ENCODE peak calls at places on chromosome 18, in four cellular contexts. One of them, this sample, is unnamed.

GRCh38 chr18:1383465-1383864 is 478.8 kb downstream of the ADCYAP1 start:
- DNase-seq in GM12865: no peak
- DNase-seq in breast epithelium: no peak
- DNase-seq in CD8-positive, alpha-beta T cell: no peak
- DNase-seq in this sample: no peak

GRCh38 chr18:27014841-27015240 is 149.3 kb upstream of the AQP4 start:
- DNase-seq in GM12865: no peak
- DNase-seq in breast epithelium: no peak
- DNase-seq in CD8-positive, alpha-beta T cell: no peak
- DNase-seq in this sample: no peak

GRCh38 chr18:63131106-63131943 is 188.2 kb downstream of the BCL2 start:
- DNase-seq in GM12865: peak
- DNase-seq in breast epithelium: no peak
- DNase-seq in CD8-positive, alpha-beta T cell: peak
- DNase-seq in this sample: peak

GRCh38 chr18:39966275-39966674 is 1988.8 kb upstream of the PIK3C3 start:
- DNase-seq in GM12865: no peak
- DNase-seq in breast epithelium: no peak
- DNase-seq in CD8-positive, alpha-beta T cell: no peak
- DNase-seq in this sample: no peak

GRCh38 chr18:39485696-39486095 is 1920.1 kb upstream of the CELF4 start:
- DNase-seq in GM12865: no peak
- DNase-seq in breast epithelium: no peak
- DNase-seq in CD8-positive, alpha-beta T cell: no peak
- DNase-seq in this sample: no peak

GRCh38 chr18:55790296-55790695 is 202.3 kb upstream of the TCF4 start:
- DNase-seq in GM12865: no peak
- DNase-seq in breast epithelium: no peak
- DNase-seq in CD8-positive, alpha-beta T cell: no peak
- DNase-seq in this sample: peak

GRCh38 chr18:9135912-9136314 is 668 bp upstream of the ANKRD12 start:
- DNase-seq in GM12865: peak
- DNase-seq in breast epithelium: peak
- DNase-seq in CD8-positive, alpha-beta T cell: no peak
- DNase-seq in this sample: peak

GRCh38 chr18:33184918-33185317 is 255.6 kb downstream of the CCDC178 start:
- DNase-seq in GM12865: no peak
- DNase-seq in breast epithelium: no peak
- DNase-seq in CD8-positive, alpha-beta T cell: no peak
- DNase-seq in this sample: no peak

GRCh38 chr18:11154983-11155759 is 5.8 kb upstream of the PIEZO2 start:
- DNase-seq in GM12865: peak
- DNase-seq in breast epithelium: no peak
- DNase-seq in CD8-positive, alpha-beta T cell: no peak
- DNase-seq in this sample: no peak

GRCh38 chr18:45167631-45168225 is 447.5 kb upstream of the SLC14A2 start:
- DNase-seq in GM12865: no peak
- DNase-seq in breast epithelium: no peak
- DNase-seq in CD8-positive, alpha-beta T cell: no peak
- DNase-seq in this sample: peak

GRCh38 chr18:69490813-69491212 is 90.1 kb downstream of the DOK6 start:
- DNase-seq in GM12865: no peak
- DNase-seq in breast epithelium: no peak
- DNase-seq in CD8-positive, alpha-beta T cell: no peak
- DNase-seq in this sample: no peak

GRCh38 chr18:43692291-43692690 is 415.0 kb upstream of the SYT4 start:
- DNase-seq in GM12865: no peak
- DNase-seq in breast epithelium: no peak
- DNase-seq in CD8-positive, alpha-beta T cell: no peak
- DNase-seq in this sample: no peak

GRCh38 chr18:22871809-22872525 is 61.2 kb upstream of the RBBP8 start:
- DNase-seq in GM12865: no peak
- DNase-seq in breast epithelium: no peak
- DNase-seq in CD8-positive, alpha-beta T cell: no peak
- DNase-seq in this sample: no peak

DNA sequence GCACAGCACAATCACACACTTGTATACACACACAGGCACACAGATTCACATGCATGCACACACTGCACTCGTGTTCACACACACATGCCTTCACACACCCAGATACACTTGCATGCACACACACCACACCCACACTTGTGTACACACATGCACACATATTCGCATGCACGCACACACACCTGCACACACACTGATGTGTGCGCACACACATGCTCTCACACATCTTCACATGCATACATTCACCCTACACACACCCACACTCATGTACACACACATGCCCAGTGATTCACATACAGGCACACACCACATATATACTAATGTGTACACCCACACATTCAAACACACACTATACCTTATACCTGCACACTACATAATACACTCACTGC is 181.7 kb downstream of the LOXHD1 start:
- DNase-seq in GM12865: no peak
- DNase-seq in breast epithelium: no peak
- DNase-seq in CD8-positive, alpha-beta T cell: no peak
- DNase-seq in this sample: no peak
- H3K4me3 ChIP-seq in GM12865: no peak
- H3K4me3 ChIP-seq in breast epithelium: no peak
- H3K4me3 ChIP-seq in CD8-positive, alpha-beta T cell: no peak
- H3K4me3 ChIP-seq in this sample: no peak

GRCh38 chr18:76927216-76927725 is 104.9 kb downstream of the ZNF236 start:
- DNase-seq in GM12865: no peak
- DNase-seq in breast epithelium: no peak
- DNase-seq in CD8-positive, alpha-beta T cell: no peak
- DNase-seq in this sample: no peak

GRCh38 chr18:76923485-76924085 is 101.2 kb downstream of the ZNF236 start:
- DNase-seq in GM12865: peak
- DNase-seq in breast epithelium: no peak
- DNase-seq in CD8-positive, alpha-beta T cell: no peak
- DNase-seq in this sample: peak

GRCh38 chr18:76920974-76921373 is 98.6 kb downstream of the ZNF236 start:
- DNase-seq in GM12865: no peak
- DNase-seq in breast epithelium: no peak
- DNase-seq in CD8-positive, alpha-beta T cell: no peak
- DNase-seq in this sample: no peak

GRCh38 chr18:76922107-76922506 is 99.8 kb downstream of the ZNF236 start:
- DNase-seq in GM12865: peak
- DNase-seq in breast epithelium: no peak
- DNase-seq in CD8-positive, alpha-beta T cell: peak
- DNase-seq in this sample: peak
- TF ChIP-seq CTCF in GM12865: peak
- TF ChIP-seq CTCF in breast epithelium: no peak
- TF ChIP-seq CTCF in CD8-positive, alpha-beta T cell: peak
- TF ChIP-seq CTCF in this sample: peak

DNA sequence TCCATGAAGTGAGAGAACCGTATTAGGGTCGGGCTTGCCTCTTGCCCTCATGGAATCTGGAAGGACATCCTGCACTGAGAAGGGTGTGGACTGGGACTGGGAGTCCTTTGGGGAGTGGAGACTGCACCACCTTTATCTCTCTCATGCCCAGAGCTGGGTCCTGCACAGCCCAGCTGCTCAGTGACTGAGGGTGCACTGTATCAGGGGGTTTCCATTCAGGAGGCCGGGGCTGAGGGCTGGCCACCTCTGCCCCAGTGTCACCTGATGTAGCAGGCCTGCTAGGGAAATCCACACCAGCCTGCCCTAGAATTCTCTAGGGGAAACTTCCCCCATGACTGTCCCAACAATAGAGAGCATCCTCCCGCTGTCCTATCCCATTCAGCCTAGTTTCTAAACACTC is 116.6 kb downstream of the CTIF start:
- DNase-seq in GM12865: no peak
- DNase-seq in breast epithelium: no peak
- DNase-seq in CD8-positive, alpha-beta T cell: no peak
- DNase-seq in this sample: no peak
- H3K4me3 ChIP-seq in GM12865: no peak
- H3K4me3 ChIP-seq in breast epithelium: no peak
- H3K4me3 ChIP-seq in CD8-positive, alpha-beta T cell: no peak
- H3K4me3 ChIP-seq in this sample: no peak

GRCh38 chr18:54169710-54170403 is 54.6 kb downstream of the MBD2 start:
- DNase-seq in GM12865: no peak
- DNase-seq in breast epithelium: no peak
- DNase-seq in CD8-positive, alpha-beta T cell: no peak
- DNase-seq in this sample: no peak

GRCh38 chr18:54173980-54174611 is 50.4 kb downstream of the MBD2 start:
- DNase-seq in GM12865: peak
- DNase-seq in breast epithelium: no peak
- DNase-seq in CD8-positive, alpha-beta T cell: no peak
- DNase-seq in this sample: no peak

GRCh38 chr18:54173250-54173649 is 51.2 kb downstream of the MBD2 start:
- DNase-seq in GM12865: no peak
- DNase-seq in breast epithelium: no peak
- DNase-seq in CD8-positive, alpha-beta T cell: no peak
- DNase-seq in this sample: no peak
- TF ChIP-seq CTCF in GM12865: no peak
- TF ChIP-seq CTCF in breast epithelium: no peak
- TF ChIP-seq CTCF in CD8-positive, alpha-beta T cell: no peak
- TF ChIP-seq CTCF in this sample: no peak

GRCh38 chr18:59024829-59025228 is 114.9 kb upstream of the SEC11C start:
- DNase-seq in GM12865: no peak
- DNase-seq in breast epithelium: no peak
- DNase-seq in CD8-positive, alpha-beta T cell: no peak
- DNase-seq in this sample: peak
- H3K4me3 ChIP-seq in GM12865: no peak
- H3K4me3 ChIP-seq in breast epithelium: no peak
- H3K4me3 ChIP-seq in CD8-positive, alpha-beta T cell: no peak
- H3K4me3 ChIP-seq in this sample: no peak